ENCODE peak calls at places on chromosomes 6 and 20, in six cellular contexts. F is NCI-H1930, P is posterior cingulate gyrus, R is HepG2, G is choroid plexus epithelial cell, H is NCI-H187. M is an unnamed sample.

GRCh38 chr6:17012421-17013225 is 89.2 kb upstream of the STMND1 start:
- DNase-seq in F (no peak), H (no peak), P (peak), R (no peak), G (peak), M (peak)

GRCh38 chr20:20680991-20681508 is 31.4 kb downstream of the RALGAPA2 start:
- DNase-seq in R (no peak), F (no peak), H (no peak), G (no peak), P (no peak), M (no peak)

GRCh38 chr20:12660918-12661317 is 347.9 kb upstream of the SPTLC3 start:
- DNase-seq in P (no peak), F (no peak), G (peak), R (peak), H (no peak), M (peak)

GRCh38 chr6:14638932-14639875 is 521.6 kb downstream of the CD83 start:
- DNase-seq in G (peak), P (no peak), F (no peak), R (no peak), H (no peak), M (no peak)

GRCh38 chr20:34179636-34180360 is 61.4 kb upstream of the ASIP start:
- DNase-seq in G (no peak), F (no peak), R (no peak), H (no peak), P (no peak), M (no peak)

GRCh38 chr6:106856227-106856874 is 118.2 kb downstream of the CD24 start:
- DNase-seq in R (no peak), P (no peak), H (no peak), F (no peak), G (no peak), M (no peak)

GRCh38 chr6:24702720-24703282 is 16.2 kb downstream of the C6orf62 start:
- DNase-seq in G (no peak), H (no peak), P (no peak), R (no peak), F (no peak), M (no peak)

GRCh38 chr6:136181858-136182257 is 68.3 kb downstream of the MTFR2 start:
- DNase-seq in H (no peak), G (no peak), R (no peak), F (no peak), P (no peak), M (no peak)

GRCh38 chr20:49278817-49279676 is 1.2 kb upstream of the ZNFX1 start:
- DNase-seq in F (peak), G (peak), P (no peak), H (no peak), R (peak), M (peak)

GRCh38 chr20:37318046-37318445 is 27.9 kb upstream of the SRC start:
- DNase-seq in G (no peak), R (no peak), F (no peak), H (no peak), P (no peak), M (no peak)

GRCh38 chr6:75492769-75493168 is 831 bp downstream of the FILIP1 start:
- DNase-seq in F (no peak), R (no peak), G (no peak), H (no peak), P (no peak), M (no peak)

GRCh38 chr6:166932116-166932515 is 24.2 kb downstream of the RNASET2 start:
- DNase-seq in R (no peak), G (no peak), P (no peak), F (no peak), H (no peak), M (no peak)

GRCh38 chr6:25387483-25387882 is 108.3 kb downstream of the CARMIL1 start:
- DNase-seq in R (no peak), P (no peak), G (no peak), F (no peak), H (no peak), M (no peak)

GRCh38 chr6:140079328-140079727 is 704.9 kb upstream of the CITED2 start:
- DNase-seq in F (no peak), P (peak), H (no peak), G (peak), R (no peak), M (peak)